ENCODE peak calls at places on chromosomes 1 and 21, in nine cellular contexts. One of them, this sample, is unnamed.

GRCh38 chr1:207842506-207842905 is 68.4 kb downstream of the CD34 start:
- DNase-seq in HT-29: no peak
- DNase-seq in HS-5: no peak
- DNase-seq in activated CD4-positive, CD25-positive, alpha-beta regulatory T cell treated with anti-CD3 and anti-CD28 coated beads, Interleukin-2, amount 50 U/mL, for 72 hours: no peak
- DNase-seq in AG09319: no peak
- DNase-seq in activated naive CD4-positive, alpha-beta T cell: no peak
- DNase-seq in Caki2: no peak
- DNase-seq in stimulated activated CD4-positive, alpha-beta T cell treated with anti-CD3 and anti-CD28 coated beads, TNF-alpha, amount 100 ng/mL, for 4 hours: no peak
- DNase-seq in HuH-7: no peak
- DNase-seq in this sample: no peak

GRCh38 chr1:68448365-68448764 is 1.4 kb downstream of the RPE65 start:
- DNase-seq in HS-5: no peak
- DNase-seq in HT-29: no peak
- DNase-seq in stimulated activated CD4-positive, alpha-beta T cell treated with anti-CD3 and anti-CD28 coated beads, TNF-alpha, amount 100 ng/mL, for 4 hours: no peak
- DNase-seq in HuH-7: no peak
- DNase-seq in activated naive CD4-positive, alpha-beta T cell: no peak
- DNase-seq in Caki2: no peak
- DNase-seq in activated CD4-positive, CD25-positive, alpha-beta regulatory T cell treated with anti-CD3 and anti-CD28 coated beads, Interleukin-2, amount 50 U/mL, for 72 hours: no peak
- DNase-seq in AG09319: no peak
- DNase-seq in this sample: peak

GRCh38 chr21:39313042-39313456 is 383 bp downstream of the BRWD1 start:
- DNase-seq in stimulated activated CD4-positive, alpha-beta T cell treated with anti-CD3 and anti-CD28 coated beads, TNF-alpha, amount 100 ng/mL, for 4 hours: peak
- DNase-seq in HT-29: peak
- DNase-seq in HS-5: no peak
- DNase-seq in Caki2: no peak
- DNase-seq in activated naive CD4-positive, alpha-beta T cell: peak
- DNase-seq in activated CD4-positive, CD25-positive, alpha-beta regulatory T cell treated with anti-CD3 and anti-CD28 coated beads, Interleukin-2, amount 50 U/mL, for 72 hours: no peak
- DNase-seq in AG09319: no peak
- DNase-seq in HuH-7: peak
- DNase-seq in this sample: no peak

GRCh38 chr21:41684381-41685245 is 82.2 kb downstream of the RIPK4 start:
- DNase-seq in Caki2: peak
- DNase-seq in HT-29: peak
- DNase-seq in HS-5: no peak
- DNase-seq in AG09319: peak
- DNase-seq in stimulated activated CD4-positive, alpha-beta T cell treated with anti-CD3 and anti-CD28 coated beads, TNF-alpha, amount 100 ng/mL, for 4 hours: no peak
- DNase-seq in activated naive CD4-positive, alpha-beta T cell: no peak
- DNase-seq in HuH-7: no peak
- DNase-seq in activated CD4-positive, CD25-positive, alpha-beta regulatory T cell treated with anti-CD3 and anti-CD28 coated beads, Interleukin-2, amount 50 U/mL, for 72 hours: no peak
- DNase-seq in this sample: peak

GRCh38 chr1:235998812-235999211 is 66.1 kb downstream of the NID1 start:
- DNase-seq in activated CD4-positive, CD25-positive, alpha-beta regulatory T cell treated with anti-CD3 and anti-CD28 coated beads, Interleukin-2, amount 50 U/mL, for 72 hours: peak
- DNase-seq in Caki2: no peak
- DNase-seq in AG09319: no peak
- DNase-seq in HuH-7: no peak
- DNase-seq in activated naive CD4-positive, alpha-beta T cell: peak
- DNase-seq in HS-5: no peak
- DNase-seq in HT-29: no peak
- DNase-seq in stimulated activated CD4-positive, alpha-beta T cell treated with anti-CD3 and anti-CD28 coated beads, TNF-alpha, amount 100 ng/mL, for 4 hours: no peak
- DNase-seq in this sample: no peak

GRCh38 chr1:205976708-205977107 is 26.5 kb downstream of the RAB7B start:
- DNase-seq in activated CD4-positive, CD25-positive, alpha-beta regulatory T cell treated with anti-CD3 and anti-CD28 coated beads, Interleukin-2, amount 50 U/mL, for 72 hours: no peak
- DNase-seq in AG09319: no peak
- DNase-seq in stimulated activated CD4-positive, alpha-beta T cell treated with anti-CD3 and anti-CD28 coated beads, TNF-alpha, amount 100 ng/mL, for 4 hours: no peak
- DNase-seq in activated naive CD4-positive, alpha-beta T cell: no peak
- DNase-seq in HS-5: no peak
- DNase-seq in HT-29: no peak
- DNase-seq in HuH-7: no peak
- DNase-seq in Caki2: no peak
- DNase-seq in this sample: peak

GRCh38 chr1:41848216-41848952 is 70.3 kb downstream of the HIVEP3 start:
- DNase-seq in stimulated activated CD4-positive, alpha-beta T cell treated with anti-CD3 and anti-CD28 coated beads, TNF-alpha, amount 100 ng/mL, for 4 hours: no peak
- DNase-seq in Caki2: no peak
- DNase-seq in HS-5: no peak
- DNase-seq in HT-29: no peak
- DNase-seq in activated naive CD4-positive, alpha-beta T cell: no peak
- DNase-seq in HuH-7: no peak
- DNase-seq in activated CD4-positive, CD25-positive, alpha-beta regulatory T cell treated with anti-CD3 and anti-CD28 coated beads, Interleukin-2, amount 50 U/mL, for 72 hours: no peak
- DNase-seq in AG09319: no peak
- DNase-seq in this sample: no peak

GRCh38 chr21:41568606-41569385 is 60.8 kb upstream of the TMPRSS2 start:
- DNase-seq in AG09319: no peak
- DNase-seq in HT-29: no peak
- DNase-seq in HS-5: no peak
- DNase-seq in Caki2: no peak
- DNase-seq in activated naive CD4-positive, alpha-beta T cell: no peak
- DNase-seq in stimulated activated CD4-positive, alpha-beta T cell treated with anti-CD3 and anti-CD28 coated beads, TNF-alpha, amount 100 ng/mL, for 4 hours: no peak
- DNase-seq in HuH-7: no peak
- DNase-seq in activated CD4-positive, CD25-positive, alpha-beta regulatory T cell treated with anti-CD3 and anti-CD28 coated beads, Interleukin-2, amount 50 U/mL, for 72 hours: no peak
- DNase-seq in this sample: no peak

GRCh38 chr21:41604583-41605041 is 96.7 kb upstream of the TMPRSS2 start:
- DNase-seq in stimulated activated CD4-positive, alpha-beta T cell treated with anti-CD3 and anti-CD28 coated beads, TNF-alpha, amount 100 ng/mL, for 4 hours: no peak
- DNase-seq in activated naive CD4-positive, alpha-beta T cell: no peak
- DNase-seq in AG09319: no peak
- DNase-seq in activated CD4-positive, CD25-positive, alpha-beta regulatory T cell treated with anti-CD3 and anti-CD28 coated beads, Interleukin-2, amount 50 U/mL, for 72 hours: no peak
- DNase-seq in HT-29: no peak
- DNase-seq in HS-5: no peak
- DNase-seq in Caki2: no peak
- DNase-seq in HuH-7: no peak
- DNase-seq in this sample: no peak

GRCh38 chr1:179938752-179939151 is 15.9 kb upstream of the CEP350 start:
- DNase-seq in HuH-7: no peak
- DNase-seq in activated CD4-positive, CD25-positive, alpha-beta regulatory T cell treated with anti-CD3 and anti-CD28 coated beads, Interleukin-2, amount 50 U/mL, for 72 hours: no peak
- DNase-seq in activated naive CD4-positive, alpha-beta T cell: no peak
- DNase-seq in AG09319: no peak
- DNase-seq in HT-29: no peak
- DNase-seq in stimulated activated CD4-positive, alpha-beta T cell treated with anti-CD3 and anti-CD28 coated beads, TNF-alpha, amount 100 ng/mL, for 4 hours: no peak
- DNase-seq in HS-5: no peak
- DNase-seq in Caki2: no peak
- DNase-seq in this sample: peak

GRCh38 chr1:117632269-117633067 is 26.6 kb downstream of the TENT5C start:
- DNase-seq in HT-29: no peak
- DNase-seq in activated naive CD4-positive, alpha-beta T cell: no peak
- DNase-seq in HS-5: no peak
- DNase-seq in HuH-7: no peak
- DNase-seq in stimulated activated CD4-positive, alpha-beta T cell treated with anti-CD3 and anti-CD28 coated beads, TNF-alpha, amount 100 ng/mL, for 4 hours: no peak
- DNase-seq in Caki2: no peak
- DNase-seq in AG09319: no peak
- DNase-seq in activated CD4-positive, CD25-positive, alpha-beta regulatory T cell treated with anti-CD3 and anti-CD28 coated beads, Interleukin-2, amount 50 U/mL, for 72 hours: no peak
- DNase-seq in this sample: peak

GRCh38 chr1:46520063-46520911 is 30.7 kb downstream of the DMBX1 start:
- DNase-seq in AG09319: no peak
- DNase-seq in HT-29: peak
- DNase-seq in stimulated activated CD4-positive, alpha-beta T cell treated with anti-CD3 and anti-CD28 coated beads, TNF-alpha, amount 100 ng/mL, for 4 hours: no peak
- DNase-seq in HS-5: no peak
- DNase-seq in activated naive CD4-positive, alpha-beta T cell: no peak
- DNase-seq in HuH-7: no peak
- DNase-seq in Caki2: peak
- DNase-seq in activated CD4-positive, CD25-positive, alpha-beta regulatory T cell treated with anti-CD3 and anti-CD28 coated beads, Interleukin-2, amount 50 U/mL, for 72 hours: no peak
- DNase-seq in this sample: peak

GRCh38 chr1:197327776-197328364 is 59.8 kb downstream of the CRB1 start:
- DNase-seq in activated CD4-positive, CD25-positive, alpha-beta regulatory T cell treated with anti-CD3 and anti-CD28 coated beads, Interleukin-2, amount 50 U/mL, for 72 hours: no peak
- DNase-seq in HuH-7: no peak
- DNase-seq in stimulated activated CD4-positive, alpha-beta T cell treated with anti-CD3 and anti-CD28 coated beads, TNF-alpha, amount 100 ng/mL, for 4 hours: no peak
- DNase-seq in HS-5: no peak
- DNase-seq in AG09319: no peak
- DNase-seq in HT-29: peak
- DNase-seq in activated naive CD4-positive, alpha-beta T cell: no peak
- DNase-seq in Caki2: peak
- DNase-seq in this sample: no peak

GRCh38 chr21:40049031-40049958 is 182.1 kb downstream of the PCP4 start:
- DNase-seq in stimulated activated CD4-positive, alpha-beta T cell treated with anti-CD3 and anti-CD28 coated beads, TNF-alpha, amount 100 ng/mL, for 4 hours: no peak
- DNase-seq in HT-29: no peak
- DNase-seq in activated naive CD4-positive, alpha-beta T cell: no peak
- DNase-seq in HuH-7: no peak
- DNase-seq in AG09319: no peak
- DNase-seq in Caki2: peak
- DNase-seq in activated CD4-positive, CD25-positive, alpha-beta regulatory T cell treated with anti-CD3 and anti-CD28 coated beads, Interleukin-2, amount 50 U/mL, for 72 hours: no peak
- DNase-seq in HS-5: no peak
- DNase-seq in this sample: no peak

GRCh38 chr1:212488436-212489283 is 55.9 kb downstream of the NENF start:
- DNase-seq in activated naive CD4-positive, alpha-beta T cell: no peak
- DNase-seq in AG09319: peak
- DNase-seq in HS-5: no peak
- DNase-seq in activated CD4-positive, CD25-positive, alpha-beta regulatory T cell treated with anti-CD3 and anti-CD28 coated beads, Interleukin-2, amount 50 U/mL, for 72 hours: no peak
- DNase-seq in HuH-7: peak
- DNase-seq in Caki2: peak
- DNase-seq in stimulated activated CD4-positive, alpha-beta T cell treated with anti-CD3 and anti-CD28 coated beads, TNF-alpha, amount 100 ng/mL, for 4 hours: no peak
- DNase-seq in HT-29: peak
- DNase-seq in this sample: peak

GRCh38 chr1:165842363-165843129 is 15.1 kb downstream of the UCK2 start:
- DNase-seq in stimulated activated CD4-positive, alpha-beta T cell treated with anti-CD3 and anti-CD28 coated beads, TNF-alpha, amount 100 ng/mL, for 4 hours: no peak
- DNase-seq in HuH-7: no peak
- DNase-seq in activated naive CD4-positive, alpha-beta T cell: no peak
- DNase-seq in activated CD4-positive, CD25-positive, alpha-beta regulatory T cell treated with anti-CD3 and anti-CD28 coated beads, Interleukin-2, amount 50 U/mL, for 72 hours: no peak
- DNase-seq in HT-29: no peak
- DNase-seq in Caki2: no peak
- DNase-seq in AG09319: no peak
- DNase-seq in HS-5: no peak
- DNase-seq in this sample: no peak

GRCh38 chr1:87074001-87074795 is 159.8 kb downstream of the HS2ST1 start:
- DNase-seq in activated CD4-positive, CD25-positive, alpha-beta regulatory T cell treated with anti-CD3 and anti-CD28 coated beads, Interleukin-2, amount 50 U/mL, for 72 hours: no peak
- DNase-seq in HS-5: no peak
- DNase-seq in stimulated activated CD4-positive, alpha-beta T cell treated with anti-CD3 and anti-CD28 coated beads, TNF-alpha, amount 100 ng/mL, for 4 hours: no peak
- DNase-seq in activated naive CD4-positive, alpha-beta T cell: no peak
- DNase-seq in Caki2: no peak
- DNase-seq in HT-29: no peak
- DNase-seq in AG09319: no peak
- DNase-seq in HuH-7: no peak
- DNase-seq in this sample: no peak

GRCh38 chr1:247274857-247275256 is 19.0 kb downstream of the VN1R5 start:
- DNase-seq in HuH-7: no peak
- DNase-seq in HS-5: no peak
- DNase-seq in AG09319: no peak
- DNase-seq in activated naive CD4-positive, alpha-beta T cell: no peak
- DNase-seq in activated CD4-positive, CD25-positive, alpha-beta regulatory T cell treated with anti-CD3 and anti-CD28 coated beads, Interleukin-2, amount 50 U/mL, for 72 hours: no peak
- DNase-seq in stimulated activated CD4-positive, alpha-beta T cell treated with anti-CD3 and anti-CD28 coated beads, TNF-alpha, amount 100 ng/mL, for 4 hours: no peak
- DNase-seq in Caki2: no peak
- DNase-seq in HT-29: peak
- DNase-seq in this sample: no peak

GRCh38 chr1:79662596-79662995 is 656.1 kb upstream of the ADGRL4 start:
- DNase-seq in Caki2: no peak
- DNase-seq in HS-5: no peak
- DNase-seq in HuH-7: no peak
- DNase-seq in HT-29: no peak
- DNase-seq in AG09319: no peak
- DNase-seq in activated naive CD4-positive, alpha-beta T cell: no peak
- DNase-seq in stimulated activated CD4-positive, alpha-beta T cell treated with anti-CD3 and anti-CD28 coated beads, TNF-alpha, amount 100 ng/mL, for 4 hours: no peak
- DNase-seq in activated CD4-positive, CD25-positive, alpha-beta regulatory T cell treated with anti-CD3 and anti-CD28 coated beads, Interleukin-2, amount 50 U/mL, for 72 hours: no peak
- DNase-seq in this sample: no peak

GRCh38 chr1:22776051-22776611 is 65.5 kb downstream of the EPHB2 start:
- DNase-seq in AG09319: no peak
- DNase-seq in stimulated activated CD4-positive, alpha-beta T cell treated with anti-CD3 and anti-CD28 coated beads, TNF-alpha, amount 100 ng/mL, for 4 hours: no peak
- DNase-seq in Caki2: no peak
- DNase-seq in HuH-7: no peak
- DNase-seq in activated CD4-positive, CD25-positive, alpha-beta regulatory T cell treated with anti-CD3 and anti-CD28 coated beads, Interleukin-2, amount 50 U/mL, for 72 hours: no peak
- DNase-seq in HS-5: no peak
- DNase-seq in activated naive CD4-positive, alpha-beta T cell: no peak
- DNase-seq in HT-29: no peak
- DNase-seq in this sample: no peak

GRCh38 chr1:7785108-7785507 is 1.0 kb downstream of the PER3 start:
- DNase-seq in HuH-7: no peak
- DNase-seq in stimulated activated CD4-positive, alpha-beta T cell treated with anti-CD3 and anti-CD28 coated beads, TNF-alpha, amount 100 ng/mL, for 4 hours: no peak
- DNase-seq in activated naive CD4-positive, alpha-beta T cell: no peak
- DNase-seq in AG09319: no peak
- DNase-seq in HT-29: no peak
- DNase-seq in Caki2: no peak
- DNase-seq in activated CD4-positive, CD25-positive, alpha-beta regulatory T cell treated with anti-CD3 and anti-CD28 coated beads, Interleukin-2, amount 50 U/mL, for 72 hours: no peak
- DNase-seq in HS-5: no peak
- DNase-seq in this sample: no peak

GRCh38 chr1:116540088-116540487 is 30.7 kb downstream of the CD58 start:
- DNase-seq in stimulated activated CD4-positive, alpha-beta T cell treated with anti-CD3 and anti-CD28 coated beads, TNF-alpha, amount 100 ng/mL, for 4 hours: no peak
- DNase-seq in HS-5: no peak
- DNase-seq in HT-29: no peak
- DNase-seq in Caki2: no peak
- DNase-seq in AG09319: no peak
- DNase-seq in activated naive CD4-positive, alpha-beta T cell: no peak
- DNase-seq in activated CD4-positive, CD25-positive, alpha-beta regulatory T cell treated with anti-CD3 and anti-CD28 coated beads, Interleukin-2, amount 50 U/mL, for 72 hours: no peak
- DNase-seq in HuH-7: no peak
- DNase-seq in this sample: no peak

GRCh38 chr1:89598450-89599331 is 34.2 kb upstream of the LRRC8C start:
- DNase-seq in AG09319: no peak
- DNase-seq in stimulated activated CD4-positive, alpha-beta T cell treated with anti-CD3 and anti-CD28 coated beads, TNF-alpha, amount 100 ng/mL, for 4 hours: no peak
- DNase-seq in HuH-7: peak
- DNase-seq in activated CD4-positive, CD25-positive, alpha-beta regulatory T cell treated with anti-CD3 and anti-CD28 coated beads, Interleukin-2, amount 50 U/mL, for 72 hours: no peak
- DNase-seq in activated naive CD4-positive, alpha-beta T cell: no peak
- DNase-seq in Caki2: peak
- DNase-seq in HS-5: no peak
- DNase-seq in HT-29: peak
- DNase-seq in this sample: no peak

GRCh38 chr1:172498858-172499257 is 34.1 kb upstream of the SUCO start:
- DNase-seq in AG09319: no peak
- DNase-seq in HT-29: no peak
- DNase-seq in stimulated activated CD4-positive, alpha-beta T cell treated with anti-CD3 and anti-CD28 coated beads, TNF-alpha, amount 100 ng/mL, for 4 hours: no peak
- DNase-seq in HS-5: no peak
- DNase-seq in activated CD4-positive, CD25-positive, alpha-beta regulatory T cell treated with anti-CD3 and anti-CD28 coated beads, Interleukin-2, amount 50 U/mL, for 72 hours: no peak
- DNase-seq in HuH-7: no peak
- DNase-seq in Caki2: no peak
- DNase-seq in activated naive CD4-positive, alpha-beta T cell: no peak
- DNase-seq in this sample: peak

GRCh38 chr21:38988211-38989096 is 182.7 kb downstream of the ETS2 start:
- DNase-seq in activated naive CD4-positive, alpha-beta T cell: no peak
- DNase-seq in stimulated activated CD4-positive, alpha-beta T cell treated with anti-CD3 and anti-CD28 coated beads, TNF-alpha, amount 100 ng/mL, for 4 hours: no peak
- DNase-seq in HS-5: no peak
- DNase-seq in HT-29: no peak
- DNase-seq in AG09319: no peak
- DNase-seq in activated CD4-positive, CD25-positive, alpha-beta regulatory T cell treated with anti-CD3 and anti-CD28 coated beads, Interleukin-2, amount 50 U/mL, for 72 hours: no peak
- DNase-seq in Caki2: no peak
- DNase-seq in HuH-7: no peak
- DNase-seq in this sample: no peak

GRCh38 chr1:198273901-198274300 is 117.1 kb downstream of the NEK7 start:
- DNase-seq in HS-5: no peak
- DNase-seq in Caki2: no peak
- DNase-seq in activated naive CD4-positive, alpha-beta T cell: no peak
- DNase-seq in AG09319: no peak
- DNase-seq in stimulated activated CD4-positive, alpha-beta T cell treated with anti-CD3 and anti-CD28 coated beads, TNF-alpha, amount 100 ng/mL, for 4 hours: no peak
- DNase-seq in HT-29: no peak
- DNase-seq in HuH-7: no peak
- DNase-seq in activated CD4-positive, CD25-positive, alpha-beta regulatory T cell treated with anti-CD3 and anti-CD28 coated beads, Interleukin-2, amount 50 U/mL, for 72 hours: no peak
- DNase-seq in this sample: no peak

GRCh38 chr1:22203335-22203734 is 60.4 kb upstream of the WNT4 start:
- DNase-seq in HuH-7: no peak
- DNase-seq in activated CD4-positive, CD25-positive, alpha-beta regulatory T cell treated with anti-CD3 and anti-CD28 coated beads, Interleukin-2, amount 50 U/mL, for 72 hours: no peak
- DNase-seq in activated naive CD4-positive, alpha-beta T cell: no peak
- DNase-seq in stimulated activated CD4-positive, alpha-beta T cell treated with anti-CD3 and anti-CD28 coated beads, TNF-alpha, amount 100 ng/mL, for 4 hours: no peak
- DNase-seq in HT-29: no peak
- DNase-seq in AG09319: no peak
- DNase-seq in Caki2: no peak
- DNase-seq in HS-5: no peak
- DNase-seq in this sample: no peak

GRCh38 chr1:22903113-22903512 is 69.6 kb downstream of the LACTBL1 start:
- DNase-seq in HT-29: no peak
- DNase-seq in AG09319: no peak
- DNase-seq in Caki2: no peak
- DNase-seq in activated CD4-positive, CD25-positive, alpha-beta regulatory T cell treated with anti-CD3 and anti-CD28 coated beads, Interleukin-2, amount 50 U/mL, for 72 hours: no peak
- DNase-seq in HS-5: peak
- DNase-seq in activated naive CD4-positive, alpha-beta T cell: no peak
- DNase-seq in HuH-7: no peak
- DNase-seq in stimulated activated CD4-positive, alpha-beta T cell treated with anti-CD3 and anti-CD28 coated beads, TNF-alpha, amount 100 ng/mL, for 4 hours: no peak
- DNase-seq in this sample: no peak

GRCh38 chr21:41316641-41317392 is at the start of gene FAM3B:
- DNase-seq in stimulated activated CD4-positive, alpha-beta T cell treated with anti-CD3 and anti-CD28 coated beads, TNF-alpha, amount 100 ng/mL, for 4 hours: no peak
- DNase-seq in HT-29: no peak
- DNase-seq in Caki2: no peak
- DNase-seq in HS-5: no peak
- DNase-seq in AG09319: no peak
- DNase-seq in HuH-7: no peak
- DNase-seq in activated CD4-positive, CD25-positive, alpha-beta regulatory T cell treated with anti-CD3 and anti-CD28 coated beads, Interleukin-2, amount 50 U/mL, for 72 hours: no peak
- DNase-seq in activated naive CD4-positive, alpha-beta T cell: no peak
- DNase-seq in this sample: no peak

GRCh38 chr1:175158133-175158532 is 34.4 kb downstream of the KIAA0040 start:
- DNase-seq in Caki2: no peak
- DNase-seq in activated CD4-positive, CD25-positive, alpha-beta regulatory T cell treated with anti-CD3 and anti-CD28 coated beads, Interleukin-2, amount 50 U/mL, for 72 hours: no peak
- DNase-seq in HuH-7: no peak
- DNase-seq in activated naive CD4-positive, alpha-beta T cell: no peak
- DNase-seq in AG09319: no peak
- DNase-seq in HS-5: no peak
- DNase-seq in HT-29: no peak
- DNase-seq in stimulated activated CD4-positive, alpha-beta T cell treated with anti-CD3 and anti-CD28 coated beads, TNF-alpha, amount 100 ng/mL, for 4 hours: no peak
- DNase-seq in this sample: no peak

GRCh38 chr1:15180189-15180588 is 26.6 kb downstream of the TMEM51 start:
- DNase-seq in Caki2: no peak
- DNase-seq in stimulated activated CD4-positive, alpha-beta T cell treated with anti-CD3 and anti-CD28 coated beads, TNF-alpha, amount 100 ng/mL, for 4 hours: no peak
- DNase-seq in activated naive CD4-positive, alpha-beta T cell: no peak
- DNase-seq in AG09319: no peak
- DNase-seq in HS-5: no peak
- DNase-seq in HT-29: no peak
- DNase-seq in activated CD4-positive, CD25-positive, alpha-beta regulatory T cell treated with anti-CD3 and anti-CD28 coated beads, Interleukin-2, amount 50 U/mL, for 72 hours: no peak
- DNase-seq in HuH-7: no peak
- DNase-seq in this sample: no peak

This sample was measured in PC-9.